ENCODE peak calls at places on chromosomes 13 and 19, in ten cellular contexts. I is amniotic epithelial cell; J is SJSA1; M is NCI-H1105; Q is BJ; D is effector CD4-positive, alpha-beta T cell; C is renal cortical epithelial cell; B is posterior cingulate gyrus; L is CMK; P is NCI-H2171. N is an unnamed sample.

GRCh38 chr13:43374621-43375020 is 351.2 kb downstream of the DNAJC15 start:
- DNase-seq in I (peak), J (no peak), M (no peak), Q (peak), D (no peak), C (peak), B (no peak), L (no peak), P (no peak), N (no peak)

GRCh38 chr13:33207616-33207964 is 78.0 kb downstream of the STARD13 start:
- DNase-seq in I (peak), J (no peak), M (no peak), Q (peak), D (no peak), C (no peak), B (no peak), L (no peak), P (no peak), N (no peak)

GRCh38 chr13:80189889-80190597 is 150.9 kb downstream of the SPRY2 start:
- DNase-seq in I (no peak), J (peak), M (no peak), Q (no peak), D (no peak), C (no peak), B (no peak), L (no peak), P (no peak), N (no peak)

GRCh38 chr13:46748300-46748699 is 48.7 kb downstream of the ESD start:
- DNase-seq in I (peak), J (no peak), M (no peak), Q (no peak), D (no peak), C (no peak), B (no peak), L (no peak), P (no peak), N (no peak)

GRCh38 chr13:114066956-114067355 is 65.5 kb downstream of the RASA3 start:
- DNase-seq in I (no peak), J (no peak), M (no peak), Q (no peak), D (no peak), C (no peak), B (no peak), L (no peak), P (no peak), N (no peak)

GRCh38 chr13:106867249-106867648 is 299.3 kb upstream of the ARGLU1 start:
- DNase-seq in I (peak), J (no peak), M (no peak), Q (no peak), D (no peak), C (peak), B (no peak), L (no peak), P (no peak), N (no peak)

GRCh38 chr13:20684535-20684934 is 19.0 kb upstream of the IL17D start:
- DNase-seq in I (peak), J (no peak), M (no peak), Q (no peak), D (no peak), C (peak), B (no peak), L (no peak), P (no peak), N (no peak)

GRCh38 chr19:2336528-2337328 is 8.2 kb downstream of the SPPL2B start:
- DNase-seq in I (no peak), J (no peak), M (no peak), Q (no peak), D (no peak), C (no peak), B (no peak), L (no peak), P (no peak), N (no peak)

GRCh38 chr13:43145556-43145955 is 122.2 kb downstream of the DNAJC15 start:
- DNase-seq in I (no peak), J (no peak), M (no peak), Q (no peak), D (no peak), C (no peak), B (no peak), L (no peak), P (no peak), N (no peak)

GRCh38 chr13:113411216-113412023 is 41.9 kb downstream of the ADPRHL1 start:
- DNase-seq in I (peak), J (peak), M (no peak), Q (peak), D (no peak), C (peak), B (no peak), L (no peak), P (no peak), N (no peak)

GRCh38 chr19:2634228-2634951 is 68.1 kb downstream of the GNG7 start:
- DNase-seq in I (peak), J (no peak), M (no peak), Q (no peak), D (no peak), C (peak), B (no peak), L (no peak), P (no peak), N (no peak)

GRCh38 chr19:2462635-2463421 is 6.1 kb upstream of the LMNB2 start:
- DNase-seq in I (peak), J (peak), M (peak), Q (peak), D (no peak), C (peak), B (peak), L (no peak), P (peak), N (no peak)

N was measured in stimulated activated naive CD4-positive, alpha-beta T cell.